ENCODE peak calls at places on chromosomes 11 and 22, in nine cellular contexts. H is CD8-positive, alpha-beta T cell; V is ovary; I is thyroid gland; T is brain microvascular endothelial cell; X is right lobe of liver; F is endodermal cell; Q is mucosa of descending colon; O is IMR-90. E is an unnamed sample.

GRCh38 chr11:119195680-119196079 is 10.4 kb downstream of the NHERF4 start:
- DNase-seq in H (no peak), V (no peak), I (peak; percentile 58), T (peak; percentile 69), X (no peak), F (peak; percentile 97), Q (peak; percentile 79), O (peak; percentile 58), E (peak; percentile 25)

GRCh38 chr11:44611687-44612437 is 46.4 kb downstream of the CD82 start:
- DNase-seq in H (peak; percentile 79), V (no peak), I (no peak), T (no peak), X (no peak), F (no peak), Q (no peak), O (no peak), E (no peak)

GRCh38 chr11:118872403-118872821 is 11.3 kb upstream of the CXCR5 start:
- DNase-seq in H (peak; percentile 56), V (peak; percentile 70), I (no peak), T (no peak), X (no peak), F (no peak), Q (no peak), O (no peak), E (no peak)

GRCh38 chr11:8068605-8069221 is 12.3 kb upstream of the TUB start:
- DNase-seq in H (no peak), V (peak; percentile 67), I (peak; percentile 89), T (peak; percentile 69), X (peak; percentile 83), F (peak; percentile 45), Q (no peak), O (peak; percentile 91), E (no peak)

GRCh38 chr11:70872950-70873735 is 379.2 kb downstream of the SHANK2 start:
- DNase-seq in H (no peak), V (no peak), I (no peak), T (no peak), X (no peak), F (peak; percentile 81), Q (no peak), O (no peak), E (no peak)

GRCh38 chr11:72668645-72669347 is 5.4 kb downstream of the PDE2A start:
- DNase-seq in H (no peak), V (no peak), I (no peak), T (no peak), X (no peak), F (peak; percentile 68), Q (no peak), O (no peak), E (no peak)

GRCh38 chr11:17439316-17439782 is 37.3 kb downstream of the ABCC8 start:
- DNase-seq in H (no peak), V (no peak), I (peak; percentile 80), T (no peak), X (no peak), F (peak; percentile 82), Q (no peak), O (no peak), E (peak; percentile 4)

GRCh38 chr11:73715551-73715950 is 45.3 kb downstream of the RAB6A start:
- DNase-seq in H (no peak), V (no peak), I (no peak), T (no peak), X (no peak), F (no peak), Q (no peak), O (no peak), E (no peak)

GRCh38 chr11:28401446-28401845 is 293.3 kb downstream of the METTL15 start:
- DNase-seq in H (no peak), V (no peak), I (no peak), T (no peak), X (no peak), F (no peak), Q (no peak), O (no peak), E (no peak)

GRCh38 chr22:18925368-18926064 is 10.6 kb downstream of the PRODH start:
- DNase-seq in H (no peak), V (no peak), I (no peak), T (no peak), X (no peak), F (no peak), Q (no peak), O (no peak), E (no peak)

GRCh38 chr22:27726726-27727449 is 74.7 kb downstream of the MN1 start:
- DNase-seq in H (no peak), V (peak; percentile 59), I (peak; percentile 84), T (peak; percentile 68), X (no peak), F (peak; percentile 73), Q (peak; percentile 32), O (peak; percentile 34), E (peak; percentile 74)

GRCh38 chr11:93843906-93844305 is 6.5 kb downstream of the VSTM5 start:
- DNase-seq in H (no peak), V (no peak), I (no peak), T (no peak), X (no peak), F (peak; percentile 25), Q (no peak), O (peak; percentile 27), E (peak; percentile 61)

GRCh38 chr22:38755911-38756532 is at the start of gene SUN2:
- DNase-seq in H (peak; percentile 94), V (peak; percentile 95), I (peak; percentile 95), T (peak; percentile 76), X (peak; percentile 97), F (peak; percentile 92), Q (peak; percentile 97), O (peak; percentile 77), E (peak; percentile 49)

GRCh38 chr22:19970031-19970478 is 28.4 kb upstream of the TXNRD2 start:
- DNase-seq in H (no peak), V (no peak), I (no peak), T (no peak), X (no peak), F (no peak), Q (no peak), O (no peak), E (no peak)

GRCh38 chr11:82521427-82521826 is 212.2 kb downstream of the FAM181B start:
- DNase-seq in H (no peak), V (no peak), I (no peak), T (no peak), X (no peak), F (no peak), Q (no peak), O (no peak), E (no peak)

GRCh38 chr22:41280854-41281253 is 5.1 kb downstream of the RANGAP1 start:
- DNase-seq in H (no peak), V (no peak), I (no peak), T (no peak), X (no peak), F (no peak), Q (no peak), O (no peak), E (no peak)

DNA sequence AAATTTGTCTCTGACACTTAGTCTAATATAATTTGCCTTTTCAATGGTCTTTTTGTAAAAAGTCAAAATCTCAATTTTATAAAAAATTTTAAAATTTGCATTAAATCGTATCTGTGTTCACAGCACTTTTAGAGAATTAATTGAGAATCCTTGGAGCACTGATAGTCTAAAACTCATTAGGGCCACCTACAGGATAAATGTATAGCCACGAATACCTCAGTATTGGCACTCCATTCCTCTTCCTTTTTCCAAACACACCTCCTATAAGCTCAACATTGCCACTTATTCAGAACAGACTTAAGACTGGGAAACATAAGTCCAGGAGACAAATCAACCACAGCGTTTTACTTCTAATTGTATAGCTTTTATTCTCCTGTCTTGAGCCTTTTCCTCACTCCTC is 776.0 kb upstream of the ARHGAP42 start:
- DNase-seq in H (no peak), V (no peak), I (no peak), T (no peak), X (no peak), F (no peak), Q (no peak), O (no peak), E (no peak)
- TF ChIP-seq CTCF in H (no peak), V (no peak), I (no peak), T (no peak), X (no peak), F (peak; percentile 75), Q (no peak), O (no peak), E (no peak)

DNA sequence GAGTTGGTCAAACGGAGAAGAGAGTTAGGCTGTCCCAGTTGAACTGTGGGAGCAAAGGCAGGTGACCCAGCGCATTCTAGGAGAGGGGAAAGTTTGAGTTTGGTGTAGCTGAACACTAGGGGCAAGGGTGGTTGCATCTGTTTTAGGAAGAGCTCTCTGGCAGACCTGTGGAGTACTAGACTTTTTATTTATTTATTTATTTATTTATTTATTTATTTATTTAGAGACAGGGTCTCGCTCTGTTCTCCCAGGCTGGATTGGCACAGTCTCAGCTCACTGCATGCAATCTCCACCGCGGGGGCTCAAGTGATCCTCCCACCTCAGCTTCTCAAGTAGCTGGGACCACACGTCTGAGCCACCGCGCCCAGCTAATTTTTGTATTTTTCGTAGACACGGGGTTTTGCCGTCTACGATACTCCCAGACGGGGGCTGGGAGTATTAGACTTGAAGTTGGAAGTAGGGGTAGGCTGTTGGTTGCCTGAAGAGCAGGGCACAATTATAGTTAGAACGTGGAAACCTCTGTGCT is 947 bp upstream of the ACER3 start:
- DNase-seq in H (no peak), V (peak; percentile 35), I (peak; percentile 13), T (no peak), X (no peak), F (no peak), Q (no peak), O (no peak), E (no peak)
- H3K36me3 ChIP-seq in H (no peaks in the 10 kb centered on the region), V (no peaks in the 10 kb centered on the region), I (no peaks in the 10 kb centered on the region), T (no peaks in the 10 kb centered on the region), X (no peaks in the 10 kb centered on the region), F (no peaks in the 10 kb centered on the region), Q (no peaks in the 10 kb centered on the region), O (no peaks in the 10 kb centered on the region), E (no peaks in the 10 kb centered on the region)

DNA sequence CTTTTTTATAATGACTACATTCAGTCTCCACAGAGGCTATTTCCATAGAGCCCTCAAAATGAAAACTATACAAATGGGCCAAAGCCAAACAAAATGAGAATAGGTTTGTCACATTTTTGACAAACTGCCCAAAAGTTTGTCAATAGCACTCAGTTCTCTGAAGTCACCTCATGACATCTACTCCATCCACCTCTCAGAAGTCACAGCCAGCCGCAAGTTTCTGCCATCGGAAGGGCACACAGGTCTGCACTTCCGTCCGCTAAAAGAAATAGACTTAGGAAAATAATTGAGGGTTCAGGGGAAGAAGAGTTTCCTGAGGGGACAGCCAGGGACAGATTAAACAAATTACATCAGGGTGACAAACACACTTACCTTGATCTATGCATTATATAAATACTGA is 55.4 kb upstream of the JAM3 start:
- DNase-seq in H (no peak), V (no peak), I (no peak), T (no peak), X (no peak), F (no peak), Q (no peak), O (no peak), E (no peak)
- H3K4me3 ChIP-seq in H (no peak overlapping the region), V (no peak overlapping the region), I (no peak overlapping the region), T (no peak overlapping the region), X (no peak overlapping the region), F (no peak overlapping the region), Q (no peak overlapping the region), O (no peak overlapping the region), E (no peak overlapping the region)

DNA sequence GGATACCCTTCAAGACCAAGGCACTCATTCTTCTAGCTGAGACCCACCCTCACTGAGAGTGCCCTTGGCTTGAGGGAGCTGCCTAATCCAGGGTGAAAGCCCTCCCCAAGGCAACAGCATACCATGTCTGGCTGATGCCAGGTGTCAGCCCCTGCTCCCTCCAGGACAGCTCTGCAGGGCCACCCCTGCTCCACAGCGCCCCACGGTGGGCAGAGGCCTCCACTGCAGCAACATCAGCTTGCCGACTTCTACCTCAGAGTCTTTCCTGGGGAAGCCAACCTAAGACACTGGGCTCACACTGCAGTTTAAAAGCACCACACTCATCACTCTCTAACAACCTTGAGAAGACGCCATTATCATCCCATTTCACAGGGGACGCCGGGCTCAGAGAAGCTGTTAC is 29.0 kb downstream of the TTLL1 start:
- DNase-seq in H (peak; percentile 21), V (no peak), I (peak; percentile 26), T (no peak), X (no peak), F (peak; percentile 95), Q (peak; percentile 63), O (no peak), E (peak; percentile 10)
- TF ChIP-seq CTCF in H (peak; percentile 41), V (no peak), I (peak; percentile 58), T (peak; percentile 83), X (peak; percentile 26), F (peak; percentile 97), Q (peak; percentile 55), O (peak; percentile 46), E (peak; percentile 72)